ENCODE peak calls at places on chromosomes 1 and 21, in seven cellular contexts. I is IMR-90, M is mesenchymal stem cell, F is H9, V is H1, Z is mesendoderm, E is trophoblast cell. U is an unnamed sample. For H3K4me1, the result is how much of the 10 kb centered on the place peaks cover.

GRCh38 chr1:161399257-161399998 is 31.8 kb upstream of the CFAP126 start:
- DNase-seq in V (peak), Z (peak), I (peak), M (peak), F (peak), E (peak), U (peak)

GRCh38 chr1:87600848-87601247 is 272.2 kb downstream of the LMO4 start:
- DNase-seq in Z (peak), V (no peak), M (peak), F (no peak), E (no peak), I (peak), U (no peak)

GRCh38 chr1:40390857-40391256 is 17.3 kb downstream of the SMAP2 start:
- DNase-seq in I (no peak), M (no peak), F (no peak), V (no peak), Z (no peak), E (no peak), U (no peak)

GRCh38 chr1:160366731-160367515 is at the start of gene NHLH1:
- DNase-seq in Z (no peak), M (no peak), I (no peak), F (no peak), V (no peak), E (no peak), U (no peak)

GRCh38 chr1:173489149-173489600 is 12.0 kb downstream of the PRDX6 start:
- DNase-seq in M (no peak), I (peak), V (no peak), E (peak), Z (peak), F (peak), U (no peak)

GRCh38 chr1:219788091-219788490 is 140.3 kb downstream of the SLC30A10 start:
- DNase-seq in M (peak), E (no peak), I (peak), F (no peak), V (no peak), Z (no peak), U (no peak)

GRCh38 chr1:2341706-2342383 is 49.5 kb downstream of the MORN1 start:
- DNase-seq in M (no peak), E (no peak), I (no peak), V (no peak), Z (no peak), F (no peak), U (no peak)

GRCh38 chr1:234599617-234600417 is 10.2 kb downstream of the IRF2BP2 start:
- DNase-seq in V (peak), I (peak), M (peak), F (peak), Z (peak), E (peak), U (peak)

GRCh38 chr1:29239142-29239541 is 2.8 kb downstream of the PTPRU start:
- DNase-seq in I (no peak), M (peak), F (peak), E (peak), Z (peak), V (no peak), U (no peak)

GRCh38 chr21:25689226-25689625 is 45.5 kb downstream of the ATP5PF start:
- DNase-seq in F (no peak), I (peak), M (no peak), V (no peak), Z (no peak), E (peak), U (no peak)

GRCh38 chr21:25682382-25682781 is 43.3 kb downstream of the JAM2 start:
- DNase-seq in M (no peak), Z (peak), I (no peak), V (no peak), E (no peak), F (peak), U (no peak)

GRCh38 chr21:25691931-25692330 is 42.8 kb downstream of the ATP5PF start:
- DNase-seq in V (no peak), F (no peak), Z (no peak), M (no peak), I (peak), E (no peak), U (no peak)

GRCh38 chr21:25688284-25689035 is 46.2 kb downstream of the ATP5PF start:
- DNase-seq in E (peak), M (no peak), V (no peak), F (no peak), Z (no peak), I (no peak), U (no peak)

DNA sequence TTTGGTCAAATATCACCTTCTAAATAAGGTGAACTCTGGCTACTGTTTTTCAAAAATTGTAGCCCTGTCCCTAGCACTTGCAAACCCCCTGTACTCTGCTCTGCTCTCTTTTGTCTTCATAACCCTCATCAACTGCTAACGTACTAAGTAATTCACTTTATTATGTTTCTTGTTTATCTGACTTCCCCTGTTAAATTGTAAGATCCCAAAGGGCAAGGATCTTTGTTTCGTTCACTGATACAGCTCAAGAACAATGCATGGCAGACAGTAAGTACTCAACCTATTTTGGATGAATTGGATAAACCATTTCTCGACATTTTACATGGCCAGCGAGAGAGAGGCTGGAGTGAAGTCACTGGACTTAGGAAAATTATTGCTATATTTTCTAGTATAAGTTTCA is 46.9 kb downstream of the ATP5PF start:
- DNase-seq in E (no peak), Z (no peak), M (no peak), V (no peak), I (no peak), F (no peak), U (no peak)
- H3K27ac ChIP-seq in E (no peak), Z (no peak), M (no peak), V (no peak), I (no peak), F (no peak), U (no peak)

DNA sequence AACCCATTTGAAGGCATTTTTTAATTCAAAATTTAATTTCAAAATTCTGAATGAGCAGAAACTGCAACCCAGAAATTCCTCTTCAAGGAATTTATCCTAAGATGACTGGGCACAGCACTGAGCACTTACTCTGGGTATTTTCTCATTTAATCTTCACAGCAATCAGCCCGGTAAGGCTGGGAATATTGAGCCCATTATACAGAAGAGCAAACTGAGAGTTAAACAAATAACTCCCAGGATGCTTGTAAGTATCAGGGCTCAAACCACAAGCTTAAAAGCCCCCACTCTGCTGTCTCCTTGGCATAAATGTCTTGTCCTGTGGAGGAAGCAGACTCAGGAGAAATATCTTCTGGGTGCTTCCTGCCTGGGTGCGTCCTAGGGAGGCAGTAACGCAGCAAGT is 53.0 kb upstream of the SPOCD1 start:
- DNase-seq in F (no peak), M (no peak), E (no peak), I (no peak), Z (no peak), V (no peak), U (no peak)
- H3K4me1 ChIP-seq in F (under half), M (under half), E (under half), I (under half), Z (under half), V (under half), U (under half)

DNA sequence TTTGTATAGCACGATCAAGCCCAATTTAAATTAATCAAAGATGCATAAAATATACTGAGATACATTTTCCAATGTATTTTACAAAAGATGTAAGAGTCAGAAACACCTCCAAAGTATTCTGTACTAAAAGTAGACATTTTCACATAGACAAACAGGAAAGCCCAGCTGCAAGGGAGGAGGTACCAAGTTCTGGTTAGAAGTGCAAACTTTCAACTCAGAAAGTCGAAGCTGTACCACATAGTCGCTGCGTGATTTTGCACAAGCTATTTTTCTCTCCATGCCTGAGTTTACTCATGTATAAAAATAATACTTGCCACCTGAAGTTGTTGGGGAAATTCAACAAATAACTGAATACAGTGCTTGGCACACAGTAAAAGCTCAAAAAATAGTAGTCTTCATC is 5.6 kb upstream of the HNRNPU start:
- DNase-seq in E (no peak), I (no peak), M (no peak), F (no peak), Z (no peak), V (no peak), U (no peak)
- H3K4ac ChIP-seq in E (no peak), I (no peak), M (no peak), F (no peak), Z (no peak), V (no peak), U (no peak)

DNA sequence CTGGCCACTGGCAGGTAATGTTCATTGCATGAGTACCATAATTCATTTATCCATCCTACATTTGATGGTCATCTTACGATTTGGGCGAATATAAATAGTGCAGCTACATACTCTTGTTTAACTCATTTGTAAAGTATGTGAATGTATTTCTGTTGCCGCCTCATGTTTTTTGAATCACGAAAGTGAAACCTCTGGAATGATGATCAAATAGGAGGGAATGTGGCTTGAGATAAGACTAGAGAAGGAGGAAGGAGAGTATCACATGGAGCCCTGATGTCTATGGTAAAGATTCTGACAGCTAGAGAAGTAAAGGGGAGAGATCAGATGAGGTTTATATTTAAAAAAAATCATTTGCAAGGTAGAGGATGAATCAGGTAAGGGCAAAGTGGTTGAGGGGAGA is 8.0 kb downstream of the MRPS14 start:
- DNase-seq in F (no peak), M (peak), V (no peak), Z (no peak), I (peak), E (peak), U (no peak)
- H3K27ac ChIP-seq in F (no peak), M (peak), V (no peak), Z (no peak), I (peak), E (no peak), U (no peak)

GRCh38 chr1:155082301-155082940 is 3.8 kb downstream of the EFNA3 start:
- DNase-seq in Z (no peak), V (peak), E (no peak), I (no peak), M (no peak), F (no peak), U (no peak)

GRCh38 chr1:155081472-155082300 is 3.0 kb downstream of the EFNA3 start:
- DNase-seq in M (no peak), E (no peak), V (peak), I (no peak), F (no peak), Z (no peak), U (no peak)

GRCh38 chr1:155079210-155079486 is 511 bp downstream of the EFNA3 start:
- DNase-seq in E (no peak), Z (no peak), I (no peak), F (no peak), M (no peak), V (no peak), U (no peak)

GRCh38 chr1:155079487-155080249 is 1.0 kb downstream of the EFNA3 start:
- DNase-seq in F (no peak), M (peak), V (peak), I (no peak), Z (no peak), E (no peak), U (no peak)

GRCh38 chr1:155080250-155081228 is 1.9 kb downstream of the EFNA3 start:
- DNase-seq in I (no peak), E (no peak), F (peak), Z (peak), V (peak), M (peak), U (peak)
- H3K4me1 ChIP-seq in I (under half), E (under half), F (under half), Z (under half), V (under half), M (half or more), U (under half)

DNA sequence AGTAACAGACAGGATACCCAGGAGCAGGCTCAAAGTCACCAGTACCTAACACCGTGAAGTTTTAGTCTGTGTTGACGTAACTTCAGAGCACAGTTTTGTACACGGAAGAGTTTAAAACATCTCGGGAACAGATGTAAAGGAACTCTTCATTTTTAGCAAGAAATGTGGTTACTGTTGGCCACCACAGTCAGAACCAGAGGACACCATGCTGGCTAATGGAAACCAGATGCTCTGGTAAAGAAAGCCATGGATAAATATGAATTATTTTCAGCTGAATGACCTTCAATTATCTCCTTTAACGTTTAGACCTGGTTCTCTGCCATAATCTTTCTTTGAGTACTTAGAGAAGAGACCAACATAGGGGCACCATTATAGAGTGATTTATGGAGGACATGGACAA is 115.9 kb downstream of the NTMT2 start:
- DNase-seq in I (peak), Z (no peak), E (no peak), F (no peak), M (no peak), V (no peak), U (no peak)
- H3K4ac ChIP-seq in I (no peak), Z (no peak), E (no peak), F (no peak), M (no peak), V (no peak), U (no peak)

DNA sequence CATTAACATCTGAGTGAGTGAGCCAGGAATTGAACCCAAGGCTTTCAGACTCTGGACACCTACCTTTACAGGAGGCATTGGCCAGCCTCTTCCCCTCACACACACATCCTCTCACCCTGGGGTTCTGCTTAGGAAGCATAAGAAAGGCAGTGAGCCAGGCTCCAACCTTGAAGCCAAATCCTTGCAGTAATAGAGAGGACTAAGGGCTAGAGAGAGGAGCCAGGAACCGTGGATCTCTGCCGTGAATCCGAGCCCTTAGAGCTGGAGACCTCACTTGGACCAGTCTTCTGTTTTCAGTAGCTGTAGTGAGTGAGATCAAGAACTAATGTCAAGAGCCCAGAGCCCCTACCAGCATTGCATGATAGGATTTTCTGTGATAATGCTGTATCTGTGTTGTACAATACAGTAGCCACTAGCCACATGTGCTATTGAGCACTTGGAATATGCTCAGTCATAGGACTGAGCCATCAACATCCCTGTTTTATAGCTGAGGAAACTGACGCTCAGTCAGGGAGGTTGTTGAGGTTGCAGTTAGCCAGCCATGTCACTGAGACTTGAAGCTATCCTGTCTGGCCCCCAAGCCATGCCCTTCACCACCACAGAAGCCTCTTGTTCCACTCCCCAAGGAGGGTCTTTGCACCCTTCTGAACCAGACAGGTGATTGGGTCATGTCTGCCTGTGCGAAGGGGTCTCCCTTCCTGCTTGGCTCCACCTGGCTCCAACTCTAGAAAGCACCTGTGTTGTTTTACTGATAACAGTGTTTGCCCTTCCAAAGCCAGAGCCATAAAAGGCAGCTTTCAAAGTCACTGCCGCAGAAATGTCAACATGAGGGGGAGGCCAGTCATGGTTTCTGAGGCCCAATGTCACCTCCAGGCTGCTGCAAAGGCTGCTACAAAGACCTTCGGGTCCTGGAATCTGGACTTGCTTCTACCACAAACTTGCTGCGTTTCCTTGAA is 101.1 kb upstream of the JUN start:
- DNase-seq in I (no peak), M (no peak), Z (no peak), V (no peak), F (no peak), E (no peak), U (no peak)
- H3K27ac ChIP-seq in I (no peak), M (no peak), Z (no peak), V (no peak), F (no peak), E (no peak), U (no peak)